ENCODE peak calls at places on chromosomes 6 and 20, in six cellular contexts. J is ascending aorta, K is heart left ventricle, C is HL-60, I is uterus, V is suprapubic skin. B is an unnamed sample.

GRCh38 chr6:68053805-68054373 is 581.2 kb upstream of the ADGRB3 start:
- DNase-seq in J (no peak), K (no peak), C (no peak), I (no peak), V (no peak), B (no peak)

GRCh38 chr6:131733376-131734016 is 22.7 kb upstream of the CTAGE9 start:
- DNase-seq in J (no peak), K (no peak), C (no peak), I (peak), V (no peak), B (no peak)

GRCh38 chr20:625360-625932 is 15.3 kb upstream of the TCF15 start:
- DNase-seq in J (no peak), K (no peak), C (peak), I (no peak), V (no peak), B (no peak)

GRCh38 chr6:52365317-52365716 is 3.4 kb downstream of the PAQR8 start:
- DNase-seq in J (no peak), K (no peak), C (no peak), I (no peak), V (no peak), B (no peak)

GRCh38 chr6:149331043-149331807 is 13.7 kb downstream of the TAB2 start:
- DNase-seq in J (no peak), K (no peak), C (no peak), I (no peak), V (no peak), B (no peak)

GRCh38 chr6:132968419-132968950 is 154.1 kb downstream of the RPS12 start:
- DNase-seq in J (no peak), K (no peak), C (no peak), I (no peak), V (no peak), B (no peak)

GRCh38 chr6:43467752-43468151 is 9.6 kb upstream of the TJAP1 start:
- DNase-seq in J (no peak), K (no peak), C (no peak), I (no peak), V (no peak), B (no peak)

GRCh38 chr6:42138630-42139619 is 3.5 kb downstream of the C6orf132 start:
- DNase-seq in J (no peak), K (no peak), C (no peak), I (no peak), V (no peak), B (no peak)

GRCh38 chr6:133243723-133244122 is 2.6 kb downstream of the EYA4 start:
- DNase-seq in J (no peak), K (no peak), C (no peak), I (no peak), V (no peak), B (no peak)

GRCh38 chr6:11198663-11199603 is 33.5 kb downstream of the NEDD9 start:
- DNase-seq in J (no peak), K (no peak), C (no peak), I (no peak), V (no peak), B (no peak)

GRCh38 chr6:13575377-13575775 is 975 bp downstream of the SIRT5 start:
- DNase-seq in J (no peak), K (no peak), C (no peak), I (no peak), V (no peak), B (no peak)

GRCh38 chr6:13577926-13578325 is 3.5 kb downstream of the SIRT5 start:
- DNase-seq in J (no peak), K (no peak), C (no peak), I (no peak), V (no peak), B (no peak)

GRCh38 chr6:13581700-13582229 is 7.4 kb downstream of the SIRT5 start:
- DNase-seq in J (no peak), K (no peak), C (no peak), I (no peak), V (no peak), B (no peak)

GRCh38 chr6:13576017-13576416 is 1.6 kb downstream of the SIRT5 start:
- DNase-seq in J (no peak), K (no peak), C (no peak), I (no peak), V (no peak), B (no peak)

GRCh38 chr6:13579911-13580310 is 5.5 kb downstream of the SIRT5 start:
- DNase-seq in J (no peak), K (no peak), C (no peak), I (no peak), V (no peak), B (no peak)
- H3K27ac ChIP-seq in J (no peak), K (peak), C (peak), I (no peak), V (no peak), B (no peak)

GRCh38 chr6:28355743-28356665 is 6.3 kb downstream of the ZKSCAN3 start:
- DNase-seq in J (peak), K (peak), C (peak), I (peak), V (peak), B (peak)

GRCh38 chr6:28353981-28354676 is 4.4 kb downstream of the ZKSCAN3 start:
- DNase-seq in J (no peak), K (peak), C (no peak), I (peak), V (no peak), B (no peak)

GRCh38 chr6:28357036-28357435 is 7.3 kb downstream of the ZKSCAN3 start:
- DNase-seq in J (no peak), K (no peak), C (no peak), I (no peak), V (no peak), B (no peak)

GRCh38 chr6:28354688-28355554 is 5.2 kb downstream of the ZKSCAN3 start:
- DNase-seq in J (no peak), K (no peak), C (no peak), I (no peak), V (no peak), B (no peak)

GRCh38 chr6:28356666-28357020 is 6.9 kb downstream of the ZKSCAN3 start:
- DNase-seq in J (no peak), K (peak), C (no peak), I (no peak), V (no peak), B (no peak)
- H3K27ac ChIP-seq in J (peak), K (peak), C (peak), I (peak), V (no peak), B (no peak)

DNA sequence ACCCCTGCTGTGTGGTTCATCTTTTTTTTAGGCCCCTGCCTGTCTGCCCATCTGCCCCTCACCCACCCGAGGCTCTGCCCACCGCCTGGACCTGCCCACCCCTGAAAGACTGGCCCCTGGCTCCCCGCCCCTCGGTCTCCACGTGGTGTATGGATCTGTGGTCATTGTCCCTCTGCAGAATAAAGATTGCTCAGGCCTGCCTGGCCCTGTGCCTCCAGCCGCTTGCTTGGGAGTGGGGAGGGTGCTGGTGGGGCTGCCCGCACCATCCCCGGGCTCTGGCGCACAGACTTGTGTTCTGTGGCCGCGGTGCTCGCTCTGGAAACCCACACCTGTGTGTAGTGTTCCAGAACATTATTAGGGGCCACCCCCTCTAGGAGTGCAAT is 1.6 kb downstream of the MAP1LC3A start:
- DNase-seq in J (no peak), K (no peak), C (no peak), I (no peak), V (no peak), B (no peak)
- H3K27ac ChIP-seq in J (peak), K (peak), C (no peak), I (no peak), V (no peak), B (peak)

DNA sequence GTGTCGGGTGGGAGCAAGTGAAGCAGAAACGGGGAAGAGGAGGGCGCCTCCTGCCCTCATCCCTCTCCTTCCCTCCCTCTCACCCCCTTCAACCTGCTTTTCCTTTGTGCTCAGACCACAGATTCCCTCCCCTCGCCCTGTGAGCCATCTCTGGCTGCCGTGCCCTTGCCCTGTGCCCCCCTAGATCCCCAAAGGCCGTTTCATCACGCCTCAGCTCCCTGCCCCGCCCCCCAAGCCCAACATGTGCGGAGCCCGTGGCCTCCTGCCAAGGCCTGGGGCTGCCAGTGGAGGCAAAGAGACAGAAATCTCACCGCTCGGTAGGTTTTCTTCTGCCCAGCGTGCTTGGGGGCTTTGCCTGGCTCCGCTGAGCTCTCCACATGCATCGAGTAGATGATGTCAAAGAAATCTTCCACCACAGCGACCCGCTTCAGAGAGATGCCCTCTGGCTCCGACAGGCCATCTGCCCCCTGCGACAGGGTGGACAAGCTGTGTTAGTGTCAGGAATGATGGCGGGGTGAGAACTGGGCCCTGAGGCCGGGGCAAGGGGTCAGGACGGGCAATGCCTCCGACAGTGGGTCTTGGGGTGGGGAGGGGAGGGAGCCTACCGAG is 57.6 kb downstream of the NOL4L start:
- DNase-seq in J (no peak), K (no peak), C (no peak), I (no peak), V (peak), B (no peak)
- H3K27ac ChIP-seq in J (no peak), K (peak), C (no peak), I (no peak), V (no peak), B (no peak)

B was measured in tibial nerve.